ENCODE peak calls at places on chromosomes 7 and 10, in nine cellular contexts. J, Q, P, B, X, H, D, V and Z are unnamed samples.

GRCh38 chr10:133151528-133151927 is 8.5 kb upstream of the KNDC1 start:
- DNase-seq in J (no peak), Q (no peak), P (no peak), B (no peak), X (no peak), H (no peak), D (no peak), V (no peak), Z (no peak)

GRCh38 chr10:113068178-113068890 is 118.3 kb downstream of the TCF7L2 start:
- DNase-seq in J (no peak), Q (no peak), P (no peak), B (no peak), X (no peak), H (no peak), D (no peak), V (no peak), Z (no peak)

GRCh38 chr7:132904209-132904608 is 177.7 kb downstream of the CHCHD3 start:
- DNase-seq in J (peak; percentile 13), Q (no peak), P (no peak), B (no peak), X (no peak), H (no peak), D (no peak), V (no peak), Z (no peak)

GRCh38 chr10:98748298-98748697 is 301.6 kb upstream of the HPS1 start:
- DNase-seq in J (peak; percentile 36), Q (peak; percentile 23), P (no peak), B (no peak), X (no peak), H (no peak), D (peak; percentile 5), V (no peak), Z (peak; percentile 2)

GRCh38 chr7:18429547-18429946 is 66.0 kb upstream of the HDAC9 start:
- DNase-seq in J (peak; percentile 64), Q (no peak), P (no peak), B (no peak), X (no peak), H (no peak), D (no peak), V (no peak), Z (no peak)

GRCh38 chr7:27203964-27204594 is 4.2 kb upstream of the HOXA13 start:
- DNase-seq in J (no peak), Q (no peak), P (no peak), B (no peak), X (no peak), H (no peak), D (no peak), V (no peak), Z (no peak)

GRCh38 chr7:142301923-142302550 is 44.2 kb upstream of the PRSS58 start:
- DNase-seq in J (peak; percentile 30), Q (peak; percentile 22), P (no peak), B (no peak), X (no peak), H (no peak), D (no peak), V (no peak), Z (peak; percentile 18)

GRCh38 chr7:148697950-148698396 is 730 bp upstream of the CUL1 start:
- DNase-seq in J (no peak), Q (peak; percentile 25), P (peak; percentile 19), B (no peak), X (no peak), H (no peak), D (no peak), V (no peak), Z (no peak)

GRCh38 chr7:86818903-86819302 is 175.2 kb downstream of the GRM3 start:
- DNase-seq in J (no peak), Q (no peak), P (no peak), B (no peak), X (no peak), H (no peak), D (no peak), V (no peak), Z (no peak)

GRCh38 chr10:56763090-56763489 is 402.0 kb upstream of the ZWINT start:
- DNase-seq in J (no peak), Q (no peak), P (no peak), B (no peak), X (no peak), H (no peak), D (no peak), V (no peak), Z (no peak)